ENCODE peak calls at places on chromosomes 5 and 9, in nine cellular contexts. R, E, W, Y, V, Q, L, D and Z are unnamed samples. For H3K27me3, the result is how much of the 10 kb centered on the place peaks cover.

GRCh38 chr9:111679199-111679598 is 17.8 kb downstream of the GNG10 start:
- DNase-seq in R (no peak), E (no peak), W (no peak), Y (no peak), V (no peak), Q (no peak), L (no peak), D (no peak), Z (no peak)

GRCh38 chr9:75548871-75549270 is 341.6 kb upstream of the PCSK5 start:
- DNase-seq in R (no peak), E (no peak), W (no peak), Y (no peak), V (no peak), Q (no peak), L (no peak), D (no peak), Z (no peak)

GRCh38 chr9:73155968-73156592 is 4.4 kb downstream of the ANXA1 start:
- DNase-seq in R (no peak), E (no peak), W (no peak), Y (no peak), V (no peak), Q (no peak), L (no peak), D (no peak), Z (no peak)

GRCh38 chr5:34586117-34586885 is 69.8 kb upstream of the RAI14 start:
- DNase-seq in R (no peak), E (no peak), W (no peak), Y (peak), V (no peak), Q (no peak), L (no peak), D (no peak), Z (no peak)

GRCh38 chr5:179759961-179760541 is 27.4 kb downstream of the MAML1 start:
- DNase-seq in R (no peak), E (peak), W (no peak), Y (no peak), V (no peak), Q (no peak), L (no peak), D (no peak), Z (no peak)

GRCh38 chr5:68169898-68170297 is 45.7 kb upstream of the PIK3R1 start:
- DNase-seq in R (no peak), E (no peak), W (no peak), Y (peak), V (no peak), Q (no peak), L (no peak), D (peak), Z (no peak)

GRCh38 chr9:84146893-84147705 is 166.5 kb downstream of the RMI1 start:
- DNase-seq in R (no peak), E (no peak), W (no peak), Y (no peak), V (no peak), Q (no peak), L (no peak), D (no peak), Z (no peak)

GRCh38 chr5:8585230-8586018 is 716.5 kb downstream of the MTRR start:
- DNase-seq in R (no peak), E (no peak), W (no peak), Y (no peak), V (no peak), Q (no peak), L (no peak), D (no peak), Z (no peak)

GRCh38 chr9:105243015-105243686 is 1.3 kb upstream of the SLC44A1 start:
- DNase-seq in R (no peak), E (no peak), W (no peak), Y (peak), V (no peak), Q (no peak), L (no peak), D (no peak), Z (no peak)

GRCh38 chr9:109574061-109574882 is 76.2 kb upstream of the PTPN3 start:
- DNase-seq in R (no peak), E (no peak), W (peak), Y (peak), V (no peak), Q (no peak), L (no peak), D (peak), Z (no peak)

GRCh38 chr9:8627944-8628679 is 828.5 kb upstream of the DMAC1 start:
- DNase-seq in R (no peak), E (no peak), W (no peak), Y (no peak), V (no peak), Q (no peak), L (peak), D (no peak), Z (no peak)

GRCh38 chr5:109939109-109939682 is 249.5 kb downstream of the MAN2A1 start:
- DNase-seq in R (no peak), E (no peak), W (no peak), Y (peak), V (no peak), Q (no peak), L (no peak), D (no peak), Z (no peak)

GRCh38 chr5:135243194-135244191 is 155.5 kb downstream of the MACROH2A1 start:
- DNase-seq in R (no peak), E (no peak), W (no peak), Y (peak), V (peak), Q (no peak), L (no peak), D (no peak), Z (no peak)

GRCh38 chr5:133944263-133945230 is 23.9 kb downstream of the C5orf15 start:
- DNase-seq in R (no peak), E (peak), W (peak), Y (peak), V (peak), Q (no peak), L (no peak), D (peak), Z (no peak)

GRCh38 chr9:35658894-35659220 is 765 bp downstream of the CCDC107 start:
- DNase-seq in R (no peak), E (no peak), W (peak), Y (peak), V (no peak), Q (no peak), L (no peak), D (no peak), Z (no peak)

GRCh38 chr5:23655674-23656073 is 148.3 kb downstream of the PRDM9 start:
- DNase-seq in R (no peak), E (no peak), W (no peak), Y (no peak), V (no peak), Q (no peak), L (no peak), D (no peak), Z (no peak)

GRCh38 chr5:131386779-131387178 is 122.9 kb downstream of the CDC42SE2 start:
- DNase-seq in R (no peak), E (no peak), W (no peak), Y (peak), V (no peak), Q (no peak), L (no peak), D (no peak), Z (no peak)

GRCh38 chr5:83530186-83530585 is 58.6 kb downstream of the VCAN start:
- DNase-seq in R (no peak), E (no peak), W (no peak), Y (peak), V (no peak), Q (no peak), L (no peak), D (no peak), Z (no peak)

GRCh38 chr5:143448518-143448917 is 45.0 kb upstream of the NR3C1 start:
- DNase-seq in R (no peak), E (no peak), W (peak), Y (no peak), V (no peak), Q (no peak), L (no peak), D (no peak), Z (no peak)

GRCh38 chr9:34405719-34406118 is 29.0 kb upstream of the MYORG start:
- DNase-seq in R (no peak), E (no peak), W (no peak), Y (peak), V (no peak), Q (no peak), L (no peak), D (no peak), Z (no peak)

GRCh38 chr5:80182802-80183645 is 72.8 kb downstream of the SERINC5 start:
- DNase-seq in R (no peak), E (no peak), W (no peak), Y (no peak), V (peak), Q (no peak), L (no peak), D (no peak), Z (no peak)

GRCh38 chr5:176892663-176893062 is 6.5 kb downstream of the HK3 start:
- DNase-seq in R (no peak), E (no peak), W (no peak), Y (no peak), V (no peak), Q (no peak), L (no peak), D (no peak), Z (no peak)

GRCh38 chr9:108951578-108951977 is 17.4 kb downstream of the ABITRAM start:
- DNase-seq in R (no peak), E (no peak), W (no peak), Y (no peak), V (no peak), Q (no peak), L (no peak), D (no peak), Z (no peak)

GRCh38 chr5:181205735-181206401 is 872 bp upstream of the TRIM7 start:
- DNase-seq in R (no peak), E (no peak), W (no peak), Y (peak), V (no peak), Q (no peak), L (no peak), D (no peak), Z (no peak)

GRCh38 chr9:88605500-88606172 is 70.7 kb downstream of the NXNL2 start:
- DNase-seq in R (no peak), E (no peak), W (no peak), Y (peak), V (no peak), Q (no peak), L (no peak), D (no peak), Z (no peak)

DNA sequence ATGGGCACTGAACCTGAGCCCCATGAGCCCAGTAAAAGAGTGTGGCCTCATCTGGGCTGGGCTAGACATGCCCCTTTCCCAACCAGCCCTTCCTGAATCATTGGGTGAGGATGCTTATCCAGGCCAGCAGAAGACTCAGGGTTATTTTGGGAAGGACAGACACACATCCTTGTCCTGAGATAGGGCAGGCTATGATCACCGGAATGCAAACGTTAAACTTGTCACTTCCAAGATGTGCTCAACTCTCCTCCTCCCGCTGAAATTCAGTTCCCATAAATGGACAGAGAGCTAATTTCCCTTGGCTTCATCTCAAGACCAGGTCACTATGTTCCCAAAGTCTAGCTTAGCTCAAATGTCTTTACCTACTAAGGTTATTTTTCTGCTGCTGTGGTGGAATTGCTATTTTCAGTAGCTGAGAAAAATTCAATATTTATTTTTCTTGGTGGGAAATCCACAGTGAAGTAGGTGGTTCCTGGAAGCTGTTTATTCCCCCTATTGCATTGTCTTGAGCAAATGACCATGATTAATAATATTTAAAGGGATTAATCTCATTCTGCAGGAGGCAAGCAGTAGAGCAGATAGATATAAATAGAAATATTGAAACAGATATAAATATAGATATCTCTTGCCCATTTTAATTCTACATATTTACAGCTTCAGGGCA is 70.0 kb downstream of the NXNL2 start:
- DNase-seq in R (no peak), E (no peak), W (no peak), Y (no peak), V (no peak), Q (no peak), L (no peak), D (no peak), Z (no peak)
- H3K27ac ChIP-seq in R (no peak), E (no peak), W (no peak), Y (no peak), V (no peak), Q (no peak), L (no peak), D (no peak), Z (no peak)

GRCh38 chr9:92807757-92808725 is 43.4 kb upstream of the BICD2 start:
- DNase-seq in R (peak), E (peak), W (no peak), Y (no peak), V (peak), Q (peak), L (no peak), D (no peak), Z (peak)

GRCh38 chr9:92807031-92807756 is 42.6 kb upstream of the BICD2 start:
- DNase-seq in R (peak), E (no peak), W (no peak), Y (no peak), V (peak), Q (no peak), L (no peak), D (no peak), Z (no peak)

GRCh38 chr9:92804727-92805126 is 40.1 kb upstream of the BICD2 start:
- DNase-seq in R (no peak), E (no peak), W (no peak), Y (no peak), V (no peak), Q (no peak), L (peak), D (no peak), Z (no peak)

GRCh38 chr9:92808726-92809451 is 44.3 kb upstream of the BICD2 start:
- DNase-seq in R (peak), E (peak), W (peak), Y (peak), V (peak), Q (peak), L (peak), D (peak), Z (no peak)
- H3K27me3 ChIP-seq in R (under half), E (half or more), W (under half), Y (half or more), V (under half), Q (half or more), L (half or more), D (half or more), Z (under half)

GRCh38 chr9:2291980-2292704 is 277.0 kb downstream of the SMARCA2 start:
- DNase-seq in R (no peak), E (no peak), W (no peak), Y (peak), V (no peak), Q (no peak), L (peak), D (no peak), Z (no peak)
- H3K27ac ChIP-seq in R (no peak), E (no peak), W (no peak), Y (no peak), V (no peak), Q (no peak), L (no peak), D (no peak), Z (no peak)

GRCh38 chr5:88882321-88883038 is 504 bp downstream of the MEF2C start:
- DNase-seq in R (no peak), E (no peak), W (no peak), Y (peak), V (no peak), Q (no peak), L (no peak), D (no peak), Z (no peak)
- H3K27me3 ChIP-seq in R (under half), E (under half), W (under half), Y (under half), V (under half), Q (under half), L (under half), D (under half), Z (under half)

DNA sequence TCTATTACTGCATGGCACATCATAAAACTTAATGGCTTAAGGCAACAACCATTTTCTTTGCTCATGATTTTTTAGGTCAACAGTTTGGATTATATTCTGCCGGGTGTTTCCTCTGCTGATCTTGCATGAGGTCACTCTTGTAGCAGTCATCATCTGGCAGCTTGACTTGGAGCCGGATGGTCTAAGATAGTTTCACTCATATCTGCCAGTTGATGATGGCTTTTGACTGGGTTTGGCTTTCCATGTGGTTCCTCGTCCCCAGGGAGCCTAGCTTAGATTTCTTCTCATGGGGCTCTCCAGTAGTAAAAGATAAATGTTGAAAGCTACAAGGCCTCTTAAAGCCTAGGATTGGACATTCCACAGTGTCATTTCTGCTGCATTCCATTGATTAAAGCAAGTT is 27.4 kb downstream of the LNPEP start:
- DNase-seq in R (no peak), E (no peak), W (no peak), Y (peak), V (no peak), Q (no peak), L (peak), D (no peak), Z (no peak)
- H3K27ac ChIP-seq in R (peak), E (peak), W (no peak), Y (peak), V (no peak), Q (no peak), L (peak), D (no peak), Z (peak)

DNA sequence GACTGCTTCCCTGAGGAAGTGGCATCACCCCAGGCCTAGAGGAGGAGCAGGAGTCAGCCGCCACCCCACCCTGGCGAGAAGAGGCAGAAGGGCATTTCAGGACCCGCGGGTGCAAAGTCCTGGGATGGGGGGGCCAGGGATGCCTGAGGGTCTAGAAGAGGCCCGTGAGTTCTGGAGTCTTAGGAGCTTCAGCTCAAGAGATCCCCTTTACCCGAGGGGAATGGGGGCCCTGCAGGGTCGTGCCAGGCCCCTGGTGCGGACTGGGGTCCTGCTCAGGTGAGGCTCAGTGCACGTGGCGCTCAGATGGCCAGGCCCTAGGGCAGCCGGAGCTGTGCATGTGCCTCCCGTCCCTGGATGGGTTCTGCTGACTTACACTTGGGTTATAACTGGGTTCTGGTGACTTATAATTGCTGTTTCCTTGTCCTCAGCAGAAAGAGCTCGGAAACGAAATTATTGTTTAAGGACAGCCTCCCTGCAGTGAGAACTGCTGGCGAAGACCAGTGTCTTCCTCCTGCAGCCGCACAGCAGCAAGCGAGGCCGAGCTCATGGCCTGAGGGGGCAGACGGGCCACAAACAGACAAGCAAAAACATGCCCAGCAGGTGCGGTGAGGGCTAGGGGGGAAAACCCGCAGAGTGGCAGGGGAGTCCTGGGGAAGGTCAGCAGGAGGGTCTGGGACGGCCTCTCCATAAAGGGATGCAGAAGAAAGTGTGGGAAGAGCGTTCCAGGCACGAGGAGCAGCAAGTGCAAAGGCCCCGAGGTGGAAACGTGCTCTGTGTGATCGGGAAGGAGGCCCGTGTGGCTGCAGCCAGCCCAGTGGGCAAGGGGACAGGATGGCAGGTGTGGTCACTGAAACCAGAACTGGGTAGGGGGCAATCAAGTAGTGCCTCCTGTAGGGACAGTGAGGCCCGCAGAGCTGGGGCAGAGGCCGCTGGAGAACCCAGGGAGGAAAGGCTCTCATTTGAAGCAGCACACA is 16.6 kb upstream of the LAMC3 start:
- DNase-seq in R (no peak), E (no peak), W (no peak), Y (no peak), V (peak), Q (no peak), L (no peak), D (no peak), Z (no peak)
- H3K27me3 ChIP-seq in R (under half), E (under half), W (under half), Y (under half), V (under half), Q (under half), L (under half), D (under half), Z (under half)

GRCh38 chr5:53109436-53110127 is at the start of gene MOCS2:
- DNase-seq in R (peak), E (peak), W (peak), Y (peak), V (peak), Q (peak), L (peak), D (peak), Z (peak)
- H3K27ac ChIP-seq in R (peak), E (peak), W (peak), Y (peak), V (no peak), Q (peak), L (peak), D (no peak), Z (peak)

DNA sequence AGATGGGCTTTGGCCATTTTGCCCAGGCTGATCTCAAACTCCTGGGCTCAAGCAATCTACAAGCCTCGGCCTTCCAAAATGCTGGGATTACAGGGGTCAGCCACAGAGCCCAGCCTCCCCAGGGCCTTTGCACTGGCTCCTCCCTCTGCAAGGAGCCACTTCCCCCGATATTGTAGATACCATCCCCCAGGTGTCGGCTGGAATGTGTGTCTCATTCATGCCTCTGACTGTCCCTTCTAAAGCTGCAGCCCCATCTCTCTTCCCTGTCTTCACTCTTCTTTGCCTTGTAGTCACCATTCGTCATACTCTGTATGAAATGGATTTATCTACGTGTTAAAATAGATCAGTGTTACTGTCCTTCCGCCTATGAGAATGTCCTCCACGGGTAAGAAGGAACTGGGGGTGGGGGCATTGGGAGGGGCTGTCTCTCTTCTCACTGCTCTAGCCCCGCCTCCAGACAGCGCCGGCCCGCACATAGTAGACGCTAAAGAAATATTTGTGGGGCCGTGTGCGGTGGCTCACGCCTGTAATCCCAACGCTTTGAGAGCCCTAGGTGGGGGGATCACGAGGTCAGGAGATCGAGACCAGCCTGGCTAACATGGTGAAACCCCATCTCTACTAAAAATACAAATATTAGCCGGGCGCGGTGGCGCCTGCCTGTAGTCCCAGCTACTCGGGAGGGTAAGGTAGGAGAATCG is 68.5 kb downstream of the LMX1B start:
- DNase-seq in R (no peak), E (no peak), W (no peak), Y (no peak), V (peak), Q (no peak), L (no peak), D (no peak), Z (no peak)
- H3K27me3 ChIP-seq in R (under half), E (under half), W (under half), Y (half or more), V (under half), Q (under half), L (under half), D (half or more), Z (under half)